ENCODE peak calls at places on chromosomes 4 and X, in nine cellular contexts. B is right lobe of liver, Y is H9, S is heart left ventricle, V is prostate gland, I is gastrocnemius medialis, H is AG04450, G is uterus, D is psoas muscle. F is an unnamed sample. For H3K9me3, the result is how much of the 10 kb centered on the place peaks cover.

GRCh38 chrX:119134466-119134865 is 6.9 kb upstream of the KIAA1210 start:
- DNase-seq in G (no peak), V (no peak), D (no peak), S (no peak), H (no peak), B (no peak), I (no peak), Y (no peak), F (no peak)

GRCh38 chrX:38845426-38845825 is 44.2 kb downstream of the MID1IP1 start:
- DNase-seq in I (no peak), D (no peak), B (no peak), S (no peak), G (no peak), Y (no peak), H (no peak), V (no peak), F (no peak)

GRCh38 chr4:186304216-186304615 is 38.2 kb downstream of the F11 start:
- DNase-seq in S (no peak), Y (no peak), V (no peak), D (no peak), B (no peak), G (no peak), H (no peak), I (no peak), F (no peak)

GRCh38 chr4:190017357-190018200 is 9.5 kb downstream of the FRG2 start:
- DNase-seq in V (no peak), G (no peak), Y (peak), I (no peak), H (no peak), D (no peak), B (no peak), S (no peak), F (peak)

GRCh38 chrX:153657161-153657560 is 10.2 kb downstream of the DUSP9 start:
- DNase-seq in S (no peak), V (no peak), D (no peak), Y (no peak), G (no peak), B (no peak), I (no peak), H (no peak), F (no peak)

GRCh38 chr4:127124919-127125318 is 507.8 kb upstream of the INTU start:
- DNase-seq in I (no peak), S (no peak), B (no peak), V (no peak), D (no peak), G (no peak), Y (no peak), H (no peak), F (peak)

GRCh38 chr4:183140911-183141320 is 41.9 kb downstream of the WWC2 start:
- DNase-seq in Y (no peak), S (no peak), G (no peak), H (no peak), V (no peak), I (no peak), D (no peak), B (no peak), F (peak)

GRCh38 chrX:18920079-18920478 is 63.8 kb downstream of the PHKA2 start:
- DNase-seq in G (no peak), S (no peak), H (no peak), Y (no peak), V (no peak), B (no peak), I (no peak), D (no peak), F (no peak)

GRCh38 chr4:176627916-176628315 is 164.8 kb downstream of the VEGFC start:
- DNase-seq in H (no peak), G (no peak), S (no peak), V (no peak), I (no peak), Y (no peak), B (no peak), D (no peak), F (no peak)

GRCh38 chr4:184406915-184407314 is 67.4 kb downstream of the IRF2 start:
- DNase-seq in S (peak), D (no peak), B (no peak), V (peak), I (no peak), Y (no peak), H (no peak), G (peak), F (no peak)

GRCh38 chrX:69664693-69665092 is 48.8 kb downstream of the EDA start:
- DNase-seq in B (no peak), Y (no peak), D (no peak), G (no peak), H (no peak), S (no peak), I (no peak), V (no peak), F (no peak)

GRCh38 chr4:157664726-157665125 is 444.2 kb downstream of the GRIA2 start:
- DNase-seq in G (no peak), H (no peak), I (no peak), D (no peak), V (no peak), B (no peak), Y (no peak), S (no peak), F (peak)

GRCh38 chr4:117134386-117134785 is 49.0 kb upstream of the TRAM1L1 start:
- DNase-seq in I (no peak), B (no peak), S (no peak), G (no peak), H (peak), V (no peak), Y (peak), D (no peak), F (peak)

GRCh38 chr4:86594559-86595425 is 677 bp downstream of the PTPN13 start:
- DNase-seq in S (peak), H (peak), I (no peak), Y (peak), B (no peak), D (peak), G (peak), V (peak), F (peak)

GRCh38 chr4:55175779-55176231 is 50.4 kb upstream of the KDR start:
- DNase-seq in V (no peak), I (no peak), G (no peak), D (no peak), Y (no peak), S (no peak), H (no peak), B (no peak), F (peak)

GRCh38 chr4:147049940-147050852 is 104.5 kb upstream of the TTC29 start:
- DNase-seq in G (no peak), H (peak), S (no peak), I (no peak), V (no peak), B (no peak), Y (no peak), D (no peak), F (peak)

GRCh38 chr4:118410143-118410542 is 57.3 kb upstream of the PRSS12 start:
- DNase-seq in S (no peak), Y (no peak), G (no peak), H (peak), B (no peak), I (no peak), V (no peak), D (no peak), F (peak)

GRCh38 chrX:110435191-110435590 is 76.5 kb downstream of the RTL9 start:
- DNase-seq in V (no peak), B (no peak), S (no peak), H (no peak), I (no peak), D (no peak), Y (no peak), G (no peak), F (no peak)

GRCh38 chrX:149365061-149365460 is 140.0 kb downstream of the IDS start:
- DNase-seq in S (no peak), Y (no peak), D (no peak), I (no peak), B (no peak), G (no peak), H (no peak), V (no peak), F (peak)

GRCh38 chr4:20351360-20352171 is 99.9 kb downstream of the SLIT2 start:
- DNase-seq in Y (no peak), G (no peak), V (no peak), I (no peak), B (no peak), D (no peak), S (no peak), H (no peak), F (no peak)

GRCh38 chrX:139204903-139205667 is 325.5 kb upstream of the F9 start:
- DNase-seq in D (peak), Y (peak), I (peak), V (peak), H (no peak), B (peak), G (no peak), S (peak), F (peak)

GRCh38 chr4:76956961-76957738 is 7.6 kb downstream of the SEPTIN11 start:
- DNase-seq in G (no peak), D (no peak), S (peak), H (no peak), B (no peak), Y (no peak), V (no peak), I (no peak), F (peak)

GRCh38 chr4:149980125-149980682 is 98.0 kb upstream of the DCLK2 start:
- DNase-seq in I (no peak), Y (no peak), H (no peak), D (no peak), B (no peak), V (no peak), G (no peak), S (no peak), F (no peak)

GRCh38 chr4:119130365-119131065 is 5.1 kb upstream of the MYOZ2 start:
- DNase-seq in Y (no peak), V (no peak), S (no peak), I (no peak), G (no peak), B (no peak), H (no peak), D (no peak), F (peak)

GRCh38 chr4:126242679-126243390 is 928.1 kb downstream of the FAT4 start:
- DNase-seq in D (peak), Y (no peak), B (no peak), H (no peak), I (peak), S (peak), V (no peak), G (no peak), F (peak)

GRCh38 chr4:74190919-74191397 is 33.0 kb downstream of the MTHFD2L start:
- DNase-seq in S (no peak), V (no peak), B (no peak), Y (no peak), H (no peak), G (no peak), D (no peak), I (no peak), F (no peak)

GRCh38 chr4:189385098-189385497 is 555.6 kb upstream of the FRG1 start:
- DNase-seq in I (no peak), V (no peak), B (no peak), H (no peak), S (no peak), G (no peak), D (no peak), Y (no peak), F (no peak)

GRCh38 chr4:63379750-63380522 is 1029.3 kb downstream of the TECRL start:
- DNase-seq in I (no peak), V (no peak), G (no peak), S (no peak), Y (no peak), D (no peak), B (no peak), H (no peak), F (no peak)

GRCh38 chrX:56798866-56799864 is 70.1 kb downstream of the NBDY start:
- DNase-seq in D (no peak), B (peak), I (peak), G (peak), H (no peak), S (peak), Y (peak), V (no peak), F (no peak)

GRCh38 chr4:34091451-34091850 is 2152.9 kb downstream of the ARAP2 start:
- DNase-seq in V (no peak), H (no peak), S (no peak), I (no peak), D (no peak), G (no peak), Y (no peak), B (no peak), F (no peak)

GRCh38 chrX:107577933-107578332 is 50.4 kb upstream of the PRPS1 start:
- DNase-seq in S (no peak), G (no peak), D (no peak), H (no peak), V (no peak), B (no peak), Y (no peak), I (no peak), F (no peak)

GRCh38 chr4:17785858-17786257 is 4.4 kb upstream of the FAM184B start:
- DNase-seq in H (no peak), V (no peak), D (no peak), I (no peak), Y (no peak), S (no peak), G (no peak), B (no peak), F (no peak)

GRCh38 chrX:49185062-49185394 is 1.1 kb downstream of the PRICKLE3 start:
- DNase-seq in B (no peak), G (no peak), H (no peak), I (no peak), S (no peak), V (no peak), D (no peak), Y (no peak), F (peak)

GRCh38 chrX:2901367-2902036 is 27.6 kb downstream of the ARSD start:
- DNase-seq in B (no peak), V (no peak), G (no peak), D (no peak), S (no peak), H (peak), Y (no peak), I (no peak), F (no peak)

DNA sequence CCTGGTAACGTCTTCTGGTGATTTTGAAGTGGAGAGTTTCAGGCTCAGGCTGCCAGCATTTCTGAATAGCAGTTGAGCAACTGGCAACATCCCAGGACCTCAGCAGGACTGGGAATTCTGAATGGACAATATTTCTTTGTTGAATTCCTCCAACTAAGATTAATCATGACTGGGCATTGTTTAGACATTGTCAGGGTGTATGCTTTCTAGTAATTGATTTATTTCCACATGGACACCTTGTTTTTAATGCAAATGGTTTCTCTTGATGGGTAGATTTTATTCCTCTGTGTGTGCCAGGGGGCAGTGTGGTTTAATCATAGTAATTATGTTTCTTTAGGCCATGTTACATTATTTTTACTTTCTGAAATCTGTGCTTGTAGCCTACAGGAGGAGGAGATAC is 1004.7 kb upstream of the LCORL start:
- DNase-seq in D (no peak), I (no peak), G (no peak), Y (no peak), V (no peak), S (no peak), B (no peak), H (no peak), F (peak)
- H3K9me3 ChIP-seq in D (under half), I (under half), G (under half), Y (under half), V (under half), S (under half), B (under half), H (under half), F (under half)

GRCh38 chr4:173722075-173722474 is 192.0 kb upstream of the HAND2 start:
- DNase-seq in Y (no peak), S (no peak), H (no peak), D (no peak), B (no peak), V (no peak), I (no peak), G (no peak), F (no peak)
- H3K27ac ChIP-seq in Y (no peak), S (no peak), H (no peak), D (no peak), B (no peak), V (no peak), I (no peak), G (no peak), F (no peak)

GRCh38 chrX:44344687-44345086 is 1.2 kb upstream of the EFHC2 start:
- DNase-seq in G (no peak), S (no peak), I (no peak), H (no peak), V (no peak), Y (no peak), D (no peak), B (no peak), F (no peak)
- H3K9me3 ChIP-seq in G (under half), S (under half), I (under half), H (under half), V (under half), Y (under half), D (under half), B (under half), F (under half)

GRCh38 chr4:5052726-5053425 is 1.6 kb downstream of the STK32B start:
- DNase-seq in B (no peak), G (no peak), I (no peak), H (no peak), V (no peak), S (no peak), Y (no peak), D (no peak), F (peak)
- H3K27ac ChIP-seq in B (no peak), G (no peak), I (no peak), H (no peak), V (no peak), S (no peak), Y (no peak), D (no peak), F (no peak)

GRCh38 chr4:14772388-14772787 is 229.9 kb upstream of the CPEB2 start:
- DNase-seq in D (no peak), Y (no peak), I (no peak), B (no peak), V (no peak), G (no peak), S (no peak), H (no peak), F (no peak)

GRCh38 chr4:14771504-14772175 is 230.6 kb upstream of the CPEB2 start:
- DNase-seq in I (no peak), V (no peak), D (no peak), B (no peak), S (no peak), G (no peak), Y (no peak), H (no peak), F (no peak)

GRCh38 chr4:14771091-14771490 is 231.2 kb upstream of the CPEB2 start:
- DNase-seq in G (no peak), B (no peak), H (no peak), V (peak), I (no peak), D (no peak), Y (no peak), S (no peak), F (no peak)

GRCh38 chr4:14768449-14768848 is 233.8 kb upstream of the CPEB2 start:
- DNase-seq in B (no peak), D (no peak), S (no peak), V (no peak), Y (no peak), H (no peak), I (no peak), G (no peak), F (no peak)

DNA sequence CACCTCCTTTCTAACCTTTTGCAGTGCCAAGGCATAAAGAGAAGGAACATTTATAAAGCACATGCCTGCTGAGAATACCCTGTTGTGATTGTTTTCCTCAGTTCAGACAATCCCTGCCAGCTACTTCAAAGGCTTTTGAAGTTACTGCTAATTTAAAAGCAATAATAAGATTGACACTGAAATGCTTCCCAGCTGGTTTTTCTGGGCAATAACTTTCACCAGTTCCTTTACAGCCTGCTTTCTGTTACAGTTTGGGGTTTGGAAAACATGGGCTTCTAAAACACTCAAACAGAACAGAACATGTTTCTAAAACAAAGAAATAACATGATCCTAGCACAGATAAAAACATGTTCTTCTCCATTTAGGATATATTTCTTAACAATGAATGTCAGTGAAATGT is 232.3 kb upstream of the CPEB2 start:
- DNase-seq in B (no peak), G (no peak), D (no peak), S (no peak), Y (no peak), H (no peak), V (peak), I (no peak), F (no peak)
- H3K9me3 ChIP-seq in B (under half), G (under half), D (under half), S (under half), Y (under half), H (under half), V (under half), I (under half), F (under half)

GRCh38 chr4:88841635-88842034 is 144.0 kb upstream of the NAP1L5 start:
- DNase-seq in S (no peak), H (no peak), D (no peak), B (no peak), G (no peak), I (no peak), V (no peak), Y (no peak), F (peak)

GRCh38 chr4:88843067-88843723 is 145.6 kb upstream of the NAP1L5 start:
- DNase-seq in D (no peak), V (no peak), I (no peak), B (no peak), Y (no peak), G (no peak), H (no peak), S (no peak), F (peak)

GRCh38 chr4:88846232-88846790 is 148.7 kb upstream of the NAP1L5 start:
- DNase-seq in D (no peak), S (no peak), V (no peak), B (no peak), H (no peak), G (no peak), Y (no peak), I (no peak), F (no peak)
- H3K27ac ChIP-seq in D (no peak), S (no peak), V (no peak), B (no peak), H (no peak), G (no peak), Y (no peak), I (no peak), F (no peak)

GRCh38 chrX:145623453-145623852 is 194.2 kb upstream of the SLITRK2 start:
- DNase-seq in V (no peak), S (no peak), H (no peak), I (no peak), G (no peak), B (no peak), D (no peak), Y (no peak), F (no peak)

GRCh38 chrX:145620666-145621065 is 197.0 kb upstream of the SLITRK2 start:
- DNase-seq in I (no peak), D (no peak), G (no peak), S (no peak), Y (no peak), V (no peak), B (no peak), H (no peak), F (no peak)
- H3K9me3 ChIP-seq in I (under half), D (under half), G (under half), S (under half), Y (under half), V (under half), B (under half), H (under half), F (under half)

F was measured in GM23248.